ENCODE peak calls at places on chromosomes 13 and 19, in seven cellular contexts. D, A, J, M, Z, T and N are unnamed samples.
A peak's percentile ranks its signal among the peaks of the same experiment; 100 is the strongest.

GRCh38 chr13:43239441-43239840 is 216.1 kb downstream of the DNAJC15 start:
- DNase-seq in D (no peak), A (no peak), J (no peak), M (no peak), Z (no peak), T (peak; percentile 42), N (no peak)

GRCh38 chr19:43779820-43780219 is 953 bp downstream of the KCNN4 start:
- DNase-seq in D (no peak), A (no peak), J (no peak), M (no peak), Z (no peak), T (no peak), N (no peak)

GRCh38 chr13:21219044-21219381 is 42.6 kb downstream of the MRPL57 start:
- DNase-seq in D (no peak), A (no peak), J (peak; percentile 5), M (no peak), Z (peak; percentile 77), T (no peak), N (no peak)

GRCh38 chr19:36837902-36838783 is at the start of gene ZNF790:
- DNase-seq in D (peak; percentile 79), A (peak; percentile 75), J (peak; percentile 93), M (peak; percentile 95), Z (peak; percentile 86), T (peak; percentile 86), N (peak; percentile 69)

GRCh38 chr13:55263045-55263444 is 1877.7 kb upstream of the PRR20A start:
- DNase-seq in D (no peak), A (no peak), J (no peak), M (no peak), Z (no peak), T (no peak), N (no peak)

GRCh38 chr19:1904385-1905070 is 671 bp upstream of the ADAT3 start:
- DNase-seq in D (peak; percentile 88), A (peak; percentile 47), J (no peak), M (no peak), Z (no peak), T (no peak), N (no peak)

GRCh38 chr19:53795019-53795418 is 29.1 kb downstream of the NLRP12 start:
- DNase-seq in D (no peak), A (no peak), J (no peak), M (no peak), Z (no peak), T (no peak), N (no peak)

GRCh38 chr19:14023404-14024235 is 4.3 kb upstream of the RLN3 start:
- DNase-seq in D (no peak), A (peak; percentile 33), J (no peak), M (no peak), Z (no peak), T (no peak), N (no peak)

GRCh38 chr19:46192990-46193650 is 36.4 kb upstream of the IGFL1 start:
- DNase-seq in D (no peak), A (no peak), J (no peak), M (peak; percentile 50), Z (no peak), T (peak; percentile 79), N (no peak)

GRCh38 chr13:28492527-28493367 is 2.2 kb downstream of the FLT1 start:
- DNase-seq in D (no peak), A (no peak), J (no peak), M (no peak), Z (peak; percentile 62), T (peak; percentile 55), N (peak; percentile 69)

GRCh38 chr19:30105723-30106122 is 163.7 kb downstream of the URI1 start:
- DNase-seq in D (no peak), A (no peak), J (no peak), M (no peak), Z (no peak), T (no peak), N (no peak)

GRCh38 chr13:65585346-65585745 is 1644.8 kb downstream of the PCDH9 start:
- DNase-seq in D (no peak), A (no peak), J (no peak), M (no peak), Z (no peak), T (no peak), N (no peak)

GRCh38 chr19:7986321-7987083 is 18.9 kb downstream of the ELAVL1 start:
- DNase-seq in D (no peak), A (no peak), J (no peak), M (peak; percentile 68), Z (no peak), T (peak; percentile 73), N (no peak)

GRCh38 chr13:110391273-110391672 is 84.2 kb downstream of the COL4A2 start:
- DNase-seq in D (no peak), A (no peak), J (no peak), M (peak; percentile 52), Z (no peak), T (peak; percentile 55), N (no peak)

GRCh38 chr13:75850915-75851314 is 214.8 kb downstream of the LMO7 start:
- DNase-seq in D (no peak), A (no peak), J (no peak), M (no peak), Z (no peak), T (no peak), N (no peak)

GRCh38 chr13:59587971-59588716 is 575.6 kb downstream of the DIAPH3 start:
- DNase-seq in D (no peak), A (no peak), J (no peak), M (no peak), Z (no peak), T (no peak), N (no peak)

GRCh38 chr19:7442423-7442822 is 46.4 kb downstream of the PEX11G start:
- DNase-seq in D (no peak), A (no peak), J (no peak), M (no peak), Z (no peak), T (no peak), N (no peak)

GRCh38 chr19:33661336-33661735 is 39.6 kb downstream of the CHST8 start:
- DNase-seq in D (no peak), A (no peak), J (peak; percentile 80), M (no peak), Z (no peak), T (no peak), N (no peak)

GRCh38 chr13:34076943-34077703 is 259.2 kb downstream of the RFC3 start:
- DNase-seq in D (no peak), A (no peak), J (no peak), M (peak; percentile 52), Z (no peak), T (peak; percentile 87), N (no peak)

GRCh38 chr19:1254530-1255185 is 6.3 kb downstream of the MIDN start:
- DNase-seq in D (no peak), A (no peak), J (no peak), M (no peak), Z (no peak), T (no peak), N (no peak)

GRCh38 chr19:17076539-17076919 is 952 bp downstream of the MYO9B start:
- DNase-seq in D (no peak), A (no peak), J (no peak), M (no peak), Z (peak; percentile 40), T (no peak), N (peak; percentile 41)

GRCh38 chr13:76293346-76293745 is 592.9 kb downstream of the KCTD12 start:
- DNase-seq in D (no peak), A (no peak), J (no peak), M (peak; percentile 72), Z (no peak), T (peak; percentile 36), N (no peak)

GRCh38 chr13:92429231-92429630 is 797.4 kb upstream of the GPC6 start:
- DNase-seq in D (no peak), A (no peak), J (no peak), M (no peak), Z (no peak), T (no peak), N (no peak)
- TF ChIP-seq CTCF in D (no peak), A (no peak), J (no peak), M (no peak), Z (no peak), T (no peak), N (no peak)

DNA sequence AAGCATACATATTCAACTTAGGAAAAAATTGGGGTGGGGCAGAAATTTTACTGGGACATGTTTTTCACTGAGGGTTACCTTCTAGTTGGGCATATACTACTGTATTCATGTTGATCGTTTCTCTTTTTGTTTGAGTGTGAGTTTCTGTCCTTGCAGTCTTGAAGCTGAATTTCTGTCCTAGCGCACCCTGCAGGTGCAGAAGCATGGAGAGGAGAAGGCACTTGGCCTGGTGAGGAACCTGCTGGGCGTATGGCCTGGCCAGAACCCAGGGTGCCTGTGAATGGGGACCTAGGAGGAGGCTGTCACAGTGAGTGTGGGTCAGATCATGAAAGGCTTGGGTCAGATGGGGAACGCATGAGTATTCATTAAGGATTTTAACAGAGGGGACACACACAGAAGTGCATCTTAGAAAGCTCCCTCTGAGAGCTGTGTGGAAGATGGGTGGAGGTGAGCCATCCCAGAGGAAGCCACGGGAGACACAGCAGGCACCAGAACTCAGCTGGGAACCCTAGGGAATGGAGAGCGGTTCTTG is 36.8 kb downstream of the SERP2 start:
- DNase-seq in D (no peak), A (no peak), J (no peak), M (no peak), Z (no peak), T (no peak), N (no peak)
- TF ChIP-seq CTCF in D (no peak), A (no peak), J (peak; percentile 19), M (no peak), Z (peak; percentile 30), T (peak; percentile 20), N (no peak)

GRCh38 chr13:78409172-78409571 is 194.2 kb downstream of the POU4F1 start:
- DNase-seq in D (no peak), A (no peak), J (no peak), M (no peak), Z (no peak), T (no peak), N (no peak)

GRCh38 chr13:78413887-78414553 is 189.3 kb downstream of the POU4F1 start:
- DNase-seq in D (no peak), A (no peak), J (no peak), M (no peak), Z (no peak), T (no peak), N (no peak)

GRCh38 chr13:78404961-78405360 is 198.4 kb downstream of the POU4F1 start:
- DNase-seq in D (no peak), A (no peak), J (no peak), M (no peak), Z (no peak), T (no peak), N (no peak)

GRCh38 chr13:78410164-78410563 is 193.2 kb downstream of the POU4F1 start:
- DNase-seq in D (no peak), A (no peak), J (no peak), M (no peak), Z (no peak), T (no peak), N (no peak)

DNA sequence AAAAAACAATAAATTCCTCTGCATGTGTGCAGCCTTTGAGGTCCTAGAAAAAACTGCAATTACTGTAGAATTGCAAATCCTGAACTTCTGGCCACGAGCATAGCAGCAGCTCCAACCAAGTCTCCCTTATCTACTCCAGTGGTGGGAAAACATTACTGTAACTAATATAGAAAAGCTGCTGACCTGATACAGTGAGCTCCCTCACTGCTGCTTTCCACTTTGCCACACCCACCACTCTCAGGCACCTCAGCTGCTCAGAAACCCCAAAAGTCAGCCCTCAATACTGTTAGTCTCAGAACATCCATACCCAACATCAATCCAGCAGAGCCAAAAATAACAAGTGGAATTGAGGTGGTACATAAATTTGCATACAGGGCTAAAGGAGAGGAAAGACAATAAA is 192.5 kb downstream of the POU4F1 start:
- DNase-seq in D (no peak), A (no peak), J (no peak), M (no peak), Z (no peak), T (no peak), N (no peak)
- TF ChIP-seq CTCF in D (no peak), A (no peak), J (no peak), M (no peak), Z (no peak), T (no peak), N (no peak)

GRCh38 chr13:45737571-45738002 is 35.5 kb downstream of the CBY2 start:
- DNase-seq in D (no peak), A (no peak), J (no peak), M (no peak), Z (peak; percentile 45), T (no peak), N (no peak)
- TF ChIP-seq CTCF in D (peak; percentile 63), A (peak; percentile 33), J (no peak), M (no peak), Z (peak; percentile 58), T (peak; percentile 18), N (no peak)